ENCODE peak calls at places on chromosomes 2 and 18, in seven cellular contexts. One of them, this sample, is unnamed.

GRCh38 chr2:163255086-163255485 is 416.5 kb upstream of the KCNH7 start:
- DNase-seq in K562: no peak
- DNase-seq in SK-N-MC: no peak
- DNase-seq in HepG2: no peak
- DNase-seq in stomach: no peak
- DNase-seq in transverse colon: no peak
- DNase-seq in breast epithelium: no peak
- DNase-seq in this sample: no peak

GRCh38 chr2:169828141-169828811 is 1.0 kb downstream of the UBR3 start:
- DNase-seq in SK-N-MC: no peak
- DNase-seq in stomach: no peak
- DNase-seq in HepG2: peak; percentile 62
- DNase-seq in transverse colon: peak; percentile 41
- DNase-seq in K562: peak; percentile 74
- DNase-seq in breast epithelium: no peak
- DNase-seq in this sample: no peak

GRCh38 chr18:3250237-3251107 is 2.9 kb downstream of the MYL12A start:
- DNase-seq in transverse colon: no peak
- DNase-seq in stomach: no peak
- DNase-seq in HepG2: no peak
- DNase-seq in breast epithelium: no peak
- DNase-seq in K562: peak; percentile 32
- DNase-seq in SK-N-MC: no peak
- DNase-seq in this sample: no peak

GRCh38 chr2:226327830-226328229 is 471.8 kb downstream of the IRS1 start:
- DNase-seq in SK-N-MC: no peak
- DNase-seq in K562: no peak
- DNase-seq in transverse colon: no peak
- DNase-seq in breast epithelium: no peak
- DNase-seq in HepG2: no peak
- DNase-seq in stomach: no peak
- DNase-seq in this sample: no peak

GRCh38 chr2:159562248-159562647 is 54.1 kb downstream of the BAZ2B start:
- DNase-seq in breast epithelium: no peak
- DNase-seq in HepG2: no peak
- DNase-seq in K562: no peak
- DNase-seq in SK-N-MC: no peak
- DNase-seq in stomach: no peak
- DNase-seq in transverse colon: no peak
- DNase-seq in this sample: no peak

GRCh38 chr18:58044370-58045264 is 591 bp downstream of the NEDD4L start:
- DNase-seq in K562: peak; percentile 44
- DNase-seq in HepG2: no peak
- DNase-seq in breast epithelium: peak; percentile 43
- DNase-seq in transverse colon: peak; percentile 55
- DNase-seq in SK-N-MC: no peak
- DNase-seq in stomach: peak; percentile 52
- DNase-seq in this sample: no peak

GRCh38 chr2:8648441-8648840 is 33.4 kb upstream of the ID2 start:
- DNase-seq in stomach: no peak
- DNase-seq in breast epithelium: no peak
- DNase-seq in K562: no peak
- DNase-seq in SK-N-MC: no peak
- DNase-seq in transverse colon: no peak
- DNase-seq in HepG2: no peak
- DNase-seq in this sample: no peak

GRCh38 chr2:80496770-80497169 is 192.2 kb upstream of the LRRTM1 start:
- DNase-seq in stomach: no peak
- DNase-seq in HepG2: no peak
- DNase-seq in transverse colon: no peak
- DNase-seq in K562: no peak
- DNase-seq in SK-N-MC: no peak
- DNase-seq in breast epithelium: no peak
- DNase-seq in this sample: no peak

GRCh38 chr2:215882689-215883088 is 130.7 kb downstream of the MREG start:
- DNase-seq in HepG2: no peak
- DNase-seq in transverse colon: no peak
- DNase-seq in SK-N-MC: no peak
- DNase-seq in K562: no peak
- DNase-seq in stomach: no peak
- DNase-seq in breast epithelium: no peak
- DNase-seq in this sample: no peak

DNA sequence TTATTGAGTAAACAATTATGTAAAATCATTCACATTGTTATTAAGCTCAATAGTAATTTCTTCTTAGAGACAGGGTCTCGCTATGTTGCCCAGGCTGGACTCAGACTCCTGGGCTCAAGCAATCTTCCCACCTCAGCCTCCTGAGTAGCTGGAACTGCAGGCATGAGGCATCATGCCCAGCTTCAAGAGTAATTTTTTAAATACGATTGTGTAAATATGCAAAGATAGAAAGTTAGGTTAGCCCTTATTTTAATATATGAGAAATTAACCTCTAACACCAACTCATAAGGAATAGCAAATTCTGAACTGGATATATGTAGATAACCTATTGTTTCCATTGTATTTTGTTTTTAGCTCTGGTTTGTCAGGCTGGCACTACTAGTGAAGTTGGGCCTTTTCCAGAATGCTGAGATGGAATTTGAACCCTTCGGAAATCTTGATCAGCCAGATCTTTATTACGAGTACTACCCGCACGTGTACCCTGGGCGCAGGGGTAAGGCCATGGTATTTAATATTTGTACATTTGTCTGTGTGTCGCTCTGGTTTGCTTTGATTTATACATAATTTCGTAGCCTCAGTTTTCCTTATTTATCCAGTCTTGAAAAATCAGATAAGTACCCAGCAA is 44.8 kb downstream of the TRAPPC12 start:
- DNase-seq in SK-N-MC: no peak
- DNase-seq in breast epithelium: no peak
- DNase-seq in stomach: no peak
- DNase-seq in HepG2: no peak
- DNase-seq in transverse colon: no peak
- DNase-seq in K562: no peak
- DNase-seq in this sample: no peak
- H3K36me3 ChIP-seq in SK-N-MC: peaks cover 32% of the 10 kb centered on the region
- H3K36me3 ChIP-seq in breast epithelium: no peaks in the 10 kb centered on the region
- H3K36me3 ChIP-seq in stomach: peaks cover 97% of the 10 kb centered on the region
- H3K36me3 ChIP-seq in HepG2: peaks cover 39% of the 10 kb centered on the region
- H3K36me3 ChIP-seq in transverse colon: no peaks in the 10 kb centered on the region
- H3K36me3 ChIP-seq in K562: peaks cover 84% of the 10 kb centered on the region
- H3K36me3 ChIP-seq in this sample: peaks cover 80% of the 10 kb centered on the region

DNA sequence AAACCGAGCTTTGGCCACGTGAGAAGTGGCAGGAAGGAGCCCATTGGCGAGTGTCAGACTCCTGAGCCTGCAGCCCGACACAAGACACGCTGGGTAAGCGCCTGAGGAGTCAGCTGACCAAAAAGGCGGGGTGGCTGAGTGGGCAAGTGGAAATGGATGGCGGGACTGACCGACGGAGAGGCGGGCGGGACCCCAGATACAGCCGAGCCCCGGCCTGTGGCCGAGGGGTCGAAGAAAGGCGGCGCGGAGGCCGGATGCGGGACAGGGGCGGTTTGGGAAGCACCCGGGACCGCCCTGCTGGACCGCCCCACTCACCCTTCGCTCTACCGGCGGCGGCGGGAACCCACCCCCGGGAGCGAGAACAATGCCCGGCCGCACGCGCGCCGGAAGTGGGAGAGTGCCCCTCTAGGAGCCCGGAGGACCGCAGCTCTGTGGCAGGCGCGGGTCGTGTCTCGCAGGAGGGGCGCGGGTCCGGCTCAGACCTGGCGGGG is 22.8 kb downstream of the ZSCAN30 start:
- DNase-seq in transverse colon: peak; percentile 80
- DNase-seq in stomach: peak; percentile 80
- DNase-seq in SK-N-MC: no peak
- DNase-seq in K562: no peak
- DNase-seq in HepG2: no peak
- DNase-seq in breast epithelium: peak; percentile 67
- DNase-seq in this sample: peak; percentile 94
- TF ChIP-seq POLR2AphosphoS5 in transverse colon: no peak
- TF ChIP-seq POLR2AphosphoS5 in stomach: peak; percentile 28
- TF ChIP-seq POLR2AphosphoS5 in SK-N-MC: no peak
- TF ChIP-seq POLR2AphosphoS5 in K562: no peak
- TF ChIP-seq POLR2AphosphoS5 in HepG2: no peak
- TF ChIP-seq POLR2AphosphoS5 in breast epithelium: peak; percentile 57
- TF ChIP-seq POLR2AphosphoS5 in this sample: peak; percentile 71

DNA sequence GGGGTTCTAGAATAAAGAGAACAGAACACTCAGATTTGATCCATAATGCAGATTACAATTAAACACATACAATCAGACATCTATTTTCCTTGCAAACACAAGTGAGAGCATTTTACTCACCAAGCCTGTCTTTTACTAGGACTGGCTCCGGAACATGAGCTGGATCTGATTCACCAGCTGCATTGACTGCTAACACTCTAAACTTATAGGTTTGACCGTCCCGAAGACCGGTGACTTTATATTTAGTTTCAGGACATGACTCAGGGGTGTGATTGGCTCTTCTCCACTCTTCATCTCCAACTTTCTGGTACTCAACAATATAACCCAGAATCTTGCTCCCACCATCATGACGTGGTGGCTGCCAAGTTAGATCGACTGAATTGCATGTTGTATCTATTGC is 112.4 kb downstream of the PLEKHA3 start:
- DNase-seq in SK-N-MC: no peak
- DNase-seq in stomach: no peak
- DNase-seq in HepG2: no peak
- DNase-seq in K562: no peak
- DNase-seq in transverse colon: no peak
- DNase-seq in breast epithelium: no peak
- DNase-seq in this sample: no peak
- H3K36me3 ChIP-seq in SK-N-MC: no peaks in the 10 kb centered on the region
- H3K36me3 ChIP-seq in stomach: peaks cover 41% of the 10 kb centered on the region
- H3K36me3 ChIP-seq in HepG2: no peaks in the 10 kb centered on the region
- H3K36me3 ChIP-seq in K562: peaks cover 3% of the 10 kb centered on the region
- H3K36me3 ChIP-seq in transverse colon: no peaks in the 10 kb centered on the region
- H3K36me3 ChIP-seq in breast epithelium: no peaks in the 10 kb centered on the region
- H3K36me3 ChIP-seq in this sample: peaks cover 17% of the 10 kb centered on the region

DNA sequence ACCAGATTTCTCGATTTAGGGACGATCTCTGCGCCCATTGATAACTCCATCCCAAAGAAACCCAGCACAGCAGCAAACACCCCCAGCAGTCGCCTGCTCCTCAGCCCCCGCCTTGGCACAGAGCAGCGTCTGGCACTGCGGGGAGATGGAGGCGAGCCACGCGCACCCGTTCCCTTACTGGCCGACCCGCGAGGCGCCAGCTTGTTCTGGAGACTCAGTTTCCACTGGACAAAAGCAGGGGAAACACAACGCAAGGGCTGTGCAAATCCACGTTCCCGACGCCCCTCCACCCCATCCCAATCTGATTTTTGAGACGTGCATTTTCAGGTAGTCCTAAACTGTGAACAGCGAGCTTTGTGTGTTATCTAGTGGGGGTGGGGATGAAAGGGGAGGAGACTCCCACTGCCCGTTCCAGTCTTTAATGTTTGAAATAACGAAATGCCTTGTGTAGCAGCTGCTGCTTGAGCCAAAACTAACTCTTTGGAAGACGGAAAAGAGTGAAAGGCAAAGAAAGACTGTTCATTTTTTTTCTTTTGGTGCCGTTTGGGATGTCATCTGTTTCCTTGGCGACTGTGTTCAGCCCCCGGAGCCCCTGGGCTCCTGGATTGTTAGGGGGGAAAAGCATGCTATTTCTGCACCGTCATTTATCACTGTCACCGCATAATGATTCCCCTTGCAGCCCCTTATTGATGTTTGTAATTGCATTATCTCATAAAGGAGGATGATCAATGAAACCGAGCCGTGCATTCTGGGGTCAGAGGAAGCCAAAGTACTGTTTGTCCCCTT is 143.3 kb downstream of the MEIS1 start:
- DNase-seq in HepG2: no peak
- DNase-seq in breast epithelium: no peak
- DNase-seq in transverse colon: no peak
- DNase-seq in K562: no peak
- DNase-seq in stomach: no peak
- DNase-seq in SK-N-MC: no peak
- DNase-seq in this sample: no peak
- TF ChIP-seq POLR2AphosphoS5 in HepG2: no peak
- TF ChIP-seq POLR2AphosphoS5 in breast epithelium: no peak
- TF ChIP-seq POLR2AphosphoS5 in transverse colon: no peak
- TF ChIP-seq POLR2AphosphoS5 in K562: no peak
- TF ChIP-seq POLR2AphosphoS5 in stomach: no peak
- TF ChIP-seq POLR2AphosphoS5 in SK-N-MC: no peak
- TF ChIP-seq POLR2AphosphoS5 in this sample: peak; percentile 60

This sample was measured in esophagus muscularis mucosa.